ENCODE peak calls at places on chromosome 17, in eight cellular contexts. D is WTC11, P is A549, G is HepG2, I is GM12878, Y is H1, F is K562, X is SK-N-SH. Q is an unnamed sample.

GRCh38 chr17:66491665-66492064 is 189.3 kb downstream of the PRKCA start:
- DNase-seq in D (no peak), X (no peak), G (no peak), Y (no peak), I (no peak), P (no peak), F (no peak), Q (no peak)

GRCh38 chr17:29929006-29929543 is 953 bp downstream of the SSH2 start:
- DNase-seq in F (no peak), G (peak), I (no peak), P (peak), X (peak), D (no peak), Y (no peak), Q (no peak)

GRCh38 chr17:81470270-81470943 is 42.2 kb downstream of the ACTG1 start:
- DNase-seq in F (no peak), D (no peak), P (no peak), X (no peak), G (no peak), I (no peak), Y (no peak), Q (no peak)

GRCh38 chr17:74859439-74860228 is at the start of gene GRIN2C:
- DNase-seq in P (no peak), D (no peak), Y (no peak), F (peak), G (no peak), X (peak), I (no peak), Q (no peak)

GRCh38 chr17:28335201-28335958 is at the start of the genes IFT20 and TNFAIP1:
- DNase-seq in X (peak), F (peak), P (peak), D (peak), G (peak), I (peak), Y (peak), Q (peak)

GRCh38 chr17:56707312-56708219 is 114.1 kb downstream of the NOG start:
- DNase-seq in F (no peak), I (no peak), Y (no peak), X (no peak), D (peak), G (no peak), P (no peak), Q (peak)

GRCh38 chr17:7284911-7285310 is 3.4 kb downstream of the SLC2A4 start:
- DNase-seq in F (no peak), D (no peak), Y (no peak), I (no peak), P (no peak), X (no peak), G (no peak), Q (no peak)

GRCh38 chr17:67157732-67158639 is 87.0 kb downstream of the HELZ start:
- DNase-seq in G (peak), D (no peak), X (peak), P (peak), Y (no peak), I (peak), F (peak), Q (peak)

GRCh38 chr17:45431531-45432404 is 902 bp downstream of the ARHGAP27 start:
- DNase-seq in P (peak), D (peak), Y (peak), F (peak), X (peak), G (peak), I (no peak), Q (peak)

GRCh38 chr17:45902892-45903346 is 8.6 kb downstream of the MAPT start:
- DNase-seq in F (peak), G (peak), P (peak), Y (no peak), X (peak), D (no peak), I (no peak), Q (no peak)

GRCh38 chr17:4498461-4499397 is at the start of gene SPNS2:
- DNase-seq in Y (no peak), P (peak), D (peak), F (peak), G (no peak), X (peak), I (no peak), Q (peak)

GRCh38 chr17:418421-418751 is 65.8 kb upstream of the RPH3AL start:
- DNase-seq in I (no peak), F (no peak), Y (no peak), X (no peak), P (no peak), G (no peak), D (no peak), Q (no peak)

GRCh38 chr17:46962374-46962790 is 16.7 kb downstream of the RPRML start:
- DNase-seq in X (no peak), G (no peak), D (no peak), P (no peak), F (no peak), Y (no peak), I (no peak), Q (peak)

GRCh38 chr17:64778367-64779290 is 116.5 kb upstream of the SMURF2 start:
- DNase-seq in F (no peak), D (peak), I (no peak), G (no peak), P (no peak), X (no peak), Y (no peak), Q (no peak)

GRCh38 chr17:82952019-82952418 is 112.2 kb upstream of the ZNF750 start:
- DNase-seq in P (no peak), I (no peak), G (no peak), F (no peak), D (no peak), X (no peak), Y (no peak), Q (no peak)

GRCh38 chr17:50308666-50309065 is 34.4 kb downstream of the TMEM92 start:
- DNase-seq in D (no peak), G (no peak), P (no peak), I (no peak), F (no peak), X (no peak), Y (no peak), Q (peak)

GRCh38 chr17:57940217-57940616 is 15.0 kb downstream of the CUEDC1 start:
- DNase-seq in X (no peak), P (peak), G (no peak), Y (no peak), D (no peak), F (no peak), I (no peak), Q (no peak)

GRCh38 chr17:2239882-2240430 is 63.6 kb downstream of the SMG6 start:
- DNase-seq in P (peak), Y (no peak), I (peak), G (no peak), D (no peak), X (no peak), F (no peak), Q (peak)

GRCh38 chr17:44901323-44901965 is 2.2 kb upstream of the EFTUD2 start:
- DNase-seq in F (no peak), I (no peak), P (peak), X (no peak), Y (no peak), D (no peak), G (no peak), Q (peak)

GRCh38 chr17:75875182-75875939 is 3.0 kb downstream of the TRIM47 start:
- DNase-seq in P (no peak), Y (no peak), I (no peak), D (no peak), F (no peak), G (no peak), X (peak), Q (no peak)

GRCh38 chr17:37305406-37305905 is 70.3 kb upstream of the C17orf78 start:
- DNase-seq in G (no peak), X (no peak), I (no peak), Y (no peak), D (no peak), F (no peak), P (no peak), Q (no peak)
- TF ChIP-seq USF2 in G (no peak), X (no peak), I (no peak), Y (no peak), D (no peak), F (no peak), P (no peak), Q (no peak)

GRCh38 chr17:40440166-40440565 is 3.1 kb upstream of the IGFBP4 start:
- DNase-seq in F (no peak), I (no peak), X (no peak), D (no peak), G (no peak), P (no peak), Y (no peak), Q (no peak)

GRCh38 chr17:40443988-40444899 is 994 bp downstream of the IGFBP4 start:
- DNase-seq in D (no peak), P (peak), G (no peak), F (no peak), I (no peak), X (no peak), Y (no peak), Q (peak)

GRCh38 chr17:40445769-40446468 is 2.7 kb downstream of the IGFBP4 start:
- DNase-seq in F (no peak), D (no peak), Y (no peak), P (peak), X (no peak), I (no peak), G (peak), Q (peak)

GRCh38 chr17:40443196-40443987 is at the start of gene IGFBP4:
- DNase-seq in P (peak), X (peak), Y (no peak), F (peak), G (peak), D (peak), I (no peak), Q (peak)

GRCh38 chr17:40442392-40443195 is 656 bp upstream of the IGFBP4 start:
- DNase-seq in D (no peak), X (no peak), P (peak), F (peak), Y (no peak), I (no peak), G (no peak), Q (peak)
- TF ChIP-seq USF2 in D (no peak), X (no peak), P (no peak), F (no peak), Y (no peak), I (no peak), G (no peak), Q (no peak)

GRCh38 chr17:78340183-78340955 is 19.5 kb downstream of the SOCS3 start:
- DNase-seq in D (no peak), X (no peak), G (no peak), P (no peak), Y (no peak), F (no peak), I (no peak), Q (no peak)
- TF ChIP-seq USF2 in D (no peak), X (no peak), G (no peak), P (no peak), Y (no peak), F (no peak), I (no peak), Q (no peak)

GRCh38 chr17:80261895-80262279 is 1.2 kb downstream of the RNF213 start:
- DNase-seq in P (no peak), Y (no peak), X (no peak), G (no peak), I (no peak), F (no peak), D (no peak), Q (no peak)

GRCh38 chr17:80259642-80260535 is 763 bp upstream of the RNF213 start:
- DNase-seq in G (peak), F (peak), P (peak), D (peak), I (no peak), X (peak), Y (no peak), Q (peak)

GRCh38 chr17:80261159-80261894 is 675 bp downstream of the RNF213 start:
- DNase-seq in Y (peak), D (peak), X (peak), G (peak), P (peak), I (no peak), F (peak), Q (peak)

GRCh38 chr17:80262291-80262690 is 1.6 kb downstream of the RNF213 start:
- DNase-seq in P (no peak), D (no peak), G (no peak), I (no peak), Y (no peak), X (no peak), F (peak), Q (no peak)

GRCh38 chr17:80260791-80261158 is at the start of gene RNF213:
- DNase-seq in X (peak), G (no peak), P (no peak), F (peak), D (peak), Y (no peak), I (no peak), Q (no peak)
- TF ChIP-seq USF2 in X (no peak), G (no peak), P (no peak), F (no peak), D (peak), Y (no peak), I (no peak), Q (peak)

GRCh38 chr17:18985475-18985874 is 19.1 kb downstream of the FAM83G start:
- DNase-seq in G (no peak), I (no peak), F (no peak), D (no peak), Y (no peak), P (no peak), X (no peak), Q (no peak)
- TF ChIP-seq USF2 in G (no peak), I (no peak), F (no peak), D (no peak), Y (no peak), P (no peak), X (no peak), Q (no peak)

GRCh38 chr17:51653902-51654301 is 393.6 kb downstream of the UTP18 start:
- DNase-seq in X (peak), F (no peak), I (no peak), P (peak), Y (no peak), D (peak), G (no peak), Q (no peak)
- TF ChIP-seq USF2 in X (no peak), F (no peak), I (no peak), P (no peak), Y (no peak), D (no peak), G (no peak), Q (no peak)

DNA sequence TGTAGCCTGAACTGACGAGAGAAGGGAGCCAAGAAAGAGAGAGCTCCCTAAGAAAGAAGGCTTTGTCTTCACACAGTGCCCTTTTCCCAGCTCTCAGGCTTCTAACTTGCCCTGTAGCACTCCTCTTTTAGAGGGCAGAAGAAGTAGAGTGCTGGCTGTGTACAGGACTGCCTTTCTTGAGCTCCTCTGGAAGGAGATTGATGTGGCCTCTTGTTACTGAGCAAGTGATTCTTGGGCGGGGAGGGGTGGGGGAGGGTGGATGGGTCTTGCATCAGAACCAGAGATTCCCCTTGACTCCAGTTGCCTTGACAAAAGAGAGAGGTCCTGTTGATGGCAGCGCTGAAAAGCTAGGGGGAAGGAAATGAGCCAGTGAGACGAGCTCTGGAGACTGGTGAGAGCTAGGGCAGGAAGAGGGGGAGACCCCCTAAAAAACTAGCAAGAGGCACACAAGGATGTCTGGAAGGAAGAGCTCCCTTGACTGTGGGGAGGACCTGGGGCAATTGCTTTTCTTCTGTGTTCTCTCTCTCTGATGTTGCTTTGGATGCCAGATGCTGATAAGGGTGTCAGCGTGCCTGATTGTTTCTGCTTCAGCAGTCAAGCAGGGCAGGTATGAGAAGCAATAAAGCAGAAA is 18.4 kb downstream of the GPR179 start:
- DNase-seq in X (peak), F (no peak), G (no peak), I (no peak), P (no peak), Y (no peak), D (no peak), Q (no peak)
- TF ChIP-seq USF2 in X (no peak), F (no peak), G (no peak), I (no peak), P (no peak), Y (no peak), D (no peak), Q (no peak)

GRCh38 chr17:77555741-77556291 is 402.7 kb upstream of the TNRC6C start:
- DNase-seq in Y (no peak), D (no peak), P (peak), F (no peak), G (no peak), I (no peak), X (peak), Q (no peak)
- TF ChIP-seq USF2 in Y (no peak), D (no peak), P (no peak), F (no peak), G (no peak), I (no peak), X (no peak), Q (no peak)

GRCh38 chr17:72302735-72303134 is 181.9 kb downstream of the SOX9 start:
- DNase-seq in F (no peak), I (no peak), Y (no peak), X (no peak), P (no peak), D (no peak), G (no peak), Q (no peak)

GRCh38 chr17:72303787-72304733 is 183.2 kb downstream of the SOX9 start:
- DNase-seq in X (no peak), G (no peak), Y (no peak), P (no peak), I (no peak), D (no peak), F (no peak), Q (no peak)

GRCh38 chr17:72304859-72305258 is 184.0 kb downstream of the SOX9 start:
- DNase-seq in I (no peak), X (no peak), F (no peak), G (no peak), Y (no peak), P (no peak), D (no peak), Q (no peak)

GRCh38 chr17:72305964-72306551 is 185.2 kb downstream of the SOX9 start:
- DNase-seq in X (no peak), I (no peak), P (no peak), D (no peak), F (no peak), Y (no peak), G (no peak), Q (no peak)

GRCh38 chr17:72305472-72305871 is 184.7 kb downstream of the SOX9 start:
- DNase-seq in D (no peak), G (no peak), F (no peak), X (no peak), P (no peak), I (no peak), Y (no peak), Q (no peak)
- TF ChIP-seq USF2 in D (no peak), G (no peak), F (no peak), X (no peak), P (no peak), I (no peak), Y (no peak), Q (no peak)

GRCh38 chr17:77908501-77908900 is 50.0 kb upstream of the TNRC6C start:
- DNase-seq in F (no peak), P (no peak), Y (no peak), X (no peak), G (no peak), D (no peak), I (no peak), Q (no peak)

GRCh38 chr17:77905766-77906165 is 52.7 kb upstream of the TNRC6C start:
- DNase-seq in F (no peak), D (no peak), X (no peak), P (no peak), Y (no peak), I (no peak), G (no peak), Q (no peak)

GRCh38 chr17:77905266-77905665 is 53.2 kb upstream of the TNRC6C start:
- DNase-seq in X (no peak), P (no peak), G (no peak), Y (no peak), F (no peak), D (no peak), I (no peak), Q (no peak)

GRCh38 chr17:77907497-77908120 is 50.9 kb upstream of the TNRC6C start:
- DNase-seq in G (no peak), F (no peak), D (no peak), Y (no peak), I (no peak), X (no peak), P (no peak), Q (no peak)

DNA sequence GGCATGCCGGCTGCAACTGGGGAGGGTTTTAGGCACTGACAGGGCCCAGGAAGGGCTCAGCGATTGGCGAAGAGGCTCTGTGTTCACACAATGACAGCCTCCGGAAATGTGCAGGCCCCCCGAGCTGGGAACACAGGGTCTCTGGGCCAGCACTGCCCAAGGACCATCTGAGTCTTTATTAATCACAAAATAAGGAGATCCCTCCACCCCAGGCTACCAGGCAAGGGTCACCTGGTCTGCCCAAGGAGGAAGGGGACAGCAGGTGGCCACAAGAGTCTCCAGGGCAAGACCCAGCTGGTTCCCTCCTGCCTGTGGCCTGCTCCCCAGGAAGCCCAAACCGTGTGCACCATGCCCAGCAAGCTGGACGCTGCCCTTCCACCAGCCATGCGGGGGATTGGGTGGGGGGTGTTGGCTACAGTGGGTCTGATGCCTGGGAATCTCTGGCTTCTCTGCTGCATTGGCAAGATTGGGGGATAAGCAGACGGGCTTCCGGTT is 52.1 kb upstream of the TNRC6C start:
- DNase-seq in G (no peak), P (no peak), X (no peak), Y (no peak), D (no peak), F (no peak), I (no peak), Q (no peak)
- TF ChIP-seq USF2 in G (no peak), P (no peak), X (no peak), Y (no peak), D (no peak), F (no peak), I (no peak), Q (no peak)